ENCODE peak calls at places on chromosomes 2 and 18, in seven cellular contexts. T is OCI-LY7, Q is GM23338, Z is tibial artery, C is adrenal gland, D is neural crest cell, Y is right atrium auricular region. S is an unnamed sample.

GRCh38 chr18:12921178-12921577 is 26.6 kb upstream of the SEH1L start:
- DNase-seq in T (no peak), D (no peak), Z (no peak), C (no peak), Q (no peak), Y (no peak), S (peak)

GRCh38 chr2:189549440-189549832 is 31.1 kb downstream of the SLC40A1 start:
- DNase-seq in Q (no peak), D (no peak), Y (no peak), C (no peak), T (no peak), Z (peak), S (no peak)

GRCh38 chr18:67139899-67140298 is 376.6 kb downstream of the DSEL start:
- DNase-seq in D (no peak), Z (no peak), Y (no peak), Q (no peak), T (no peak), C (no peak), S (no peak)

GRCh38 chr2:121903037-121903689 is 147.7 kb downstream of the TSN start:
- DNase-seq in D (no peak), Z (peak), C (no peak), Y (peak), T (no peak), Q (no peak), S (no peak)

GRCh38 chr2:221343524-221343923 is 228.6 kb downstream of the EPHA4 start:
- DNase-seq in Y (no peak), Z (no peak), Q (no peak), C (no peak), D (no peak), T (no peak), S (peak)

GRCh38 chr2:32061973-32062861 is 1.1 kb upstream of the SPAST start:
- DNase-seq in Q (peak), T (no peak), Y (peak), Z (peak), D (no peak), C (peak), S (peak)

GRCh38 chr2:72993147-72993546 is 75.8 kb downstream of the EMX1 start:
- DNase-seq in Z (peak), C (no peak), Q (peak), D (peak), T (peak), Y (peak), S (peak)

GRCh38 chr2:240356700-240357640 is 78.5 kb upstream of the GPC1 start:
- DNase-seq in D (no peak), Y (no peak), T (no peak), Q (no peak), C (no peak), Z (no peak), S (no peak)

GRCh38 chr2:10097352-10098148 is 17.3 kb upstream of the CYS1 start:
- DNase-seq in T (peak), Y (peak), Q (peak), C (peak), Z (peak), D (peak), S (peak)

GRCh38 chr18:34023471-34023870 is 201.2 kb downstream of the NOL4 start:
- DNase-seq in Z (no peak), C (no peak), Q (peak), D (no peak), Y (no peak), T (no peak), S (no peak)

GRCh38 chr2:232454630-232455029 is 1.3 kb upstream of the ALPI start:
- DNase-seq in D (no peak), Z (peak), Q (no peak), T (no peak), Y (no peak), C (no peak), S (no peak)

GRCh38 chr2:127733816-127734537 is 32.7 kb downstream of the SFT2D3 start:
- DNase-seq in Z (no peak), Y (no peak), D (no peak), T (no peak), Q (no peak), C (no peak), S (no peak)

GRCh38 chr18:60120231-60120630 is 220.4 kb downstream of the PMAIP1 start:
- DNase-seq in Y (no peak), Z (no peak), D (no peak), C (no peak), Q (no peak), T (no peak), S (no peak)

GRCh38 chr2:167489307-167489706 is 601.0 kb downstream of the XIRP2 start:
- DNase-seq in Y (no peak), D (no peak), C (no peak), Z (no peak), T (no peak), Q (no peak), S (no peak)

GRCh38 chr2:239881031-239881471 is 144.1 kb downstream of the NDUFA10 start:
- DNase-seq in T (no peak), Z (peak), D (no peak), C (no peak), Y (peak), Q (no peak), S (no peak)

GRCh38 chr2:134917219-134917957 is 1.2 kb upstream of the CCNT2 start:
- DNase-seq in Y (no peak), Q (peak), Z (no peak), D (no peak), C (peak), T (peak), S (no peak)

GRCh38 chr2:118375907-118376306 is 287.6 kb downstream of the INSIG2 start:
- DNase-seq in D (no peak), C (no peak), T (no peak), Z (no peak), Y (no peak), Q (no peak), S (no peak)

GRCh38 chr2:118372876-118373597 is 284.8 kb downstream of the INSIG2 start:
- DNase-seq in T (no peak), Q (no peak), Z (no peak), D (no peak), Y (no peak), C (no peak), S (no peak)

GRCh38 chr2:118374974-118375745 is 286.9 kb downstream of the INSIG2 start:
- DNase-seq in T (no peak), Y (no peak), C (no peak), Z (no peak), D (no peak), Q (no peak), S (no peak)

DNA sequence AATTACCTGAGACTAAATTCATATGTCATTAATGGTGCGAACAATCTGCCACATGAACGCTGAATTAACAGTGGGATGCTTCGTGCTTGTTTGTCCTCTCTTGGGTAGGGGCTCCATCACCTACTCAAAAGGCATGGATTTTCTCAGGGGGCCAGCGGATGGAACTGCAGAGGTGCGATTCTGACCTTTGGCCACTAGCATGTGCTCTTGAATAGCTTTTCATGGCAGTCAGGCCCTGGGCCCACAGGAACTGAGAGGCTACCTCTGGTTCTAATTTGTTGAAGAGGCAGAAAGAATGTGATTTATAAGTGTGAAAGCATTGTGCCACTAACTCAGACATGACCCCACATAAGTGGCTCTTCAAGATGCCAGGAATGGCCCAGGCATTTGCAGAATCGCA is 283.2 kb downstream of the INSIG2 start:
- DNase-seq in Z (no peak), T (peak), Y (no peak), Q (peak), D (peak), C (no peak), S (peak)
- TF ChIP-seq CTCF in Z (no peak), T (peak), Y (peak), Q (peak), D (peak), C (no peak), S (peak)

DNA sequence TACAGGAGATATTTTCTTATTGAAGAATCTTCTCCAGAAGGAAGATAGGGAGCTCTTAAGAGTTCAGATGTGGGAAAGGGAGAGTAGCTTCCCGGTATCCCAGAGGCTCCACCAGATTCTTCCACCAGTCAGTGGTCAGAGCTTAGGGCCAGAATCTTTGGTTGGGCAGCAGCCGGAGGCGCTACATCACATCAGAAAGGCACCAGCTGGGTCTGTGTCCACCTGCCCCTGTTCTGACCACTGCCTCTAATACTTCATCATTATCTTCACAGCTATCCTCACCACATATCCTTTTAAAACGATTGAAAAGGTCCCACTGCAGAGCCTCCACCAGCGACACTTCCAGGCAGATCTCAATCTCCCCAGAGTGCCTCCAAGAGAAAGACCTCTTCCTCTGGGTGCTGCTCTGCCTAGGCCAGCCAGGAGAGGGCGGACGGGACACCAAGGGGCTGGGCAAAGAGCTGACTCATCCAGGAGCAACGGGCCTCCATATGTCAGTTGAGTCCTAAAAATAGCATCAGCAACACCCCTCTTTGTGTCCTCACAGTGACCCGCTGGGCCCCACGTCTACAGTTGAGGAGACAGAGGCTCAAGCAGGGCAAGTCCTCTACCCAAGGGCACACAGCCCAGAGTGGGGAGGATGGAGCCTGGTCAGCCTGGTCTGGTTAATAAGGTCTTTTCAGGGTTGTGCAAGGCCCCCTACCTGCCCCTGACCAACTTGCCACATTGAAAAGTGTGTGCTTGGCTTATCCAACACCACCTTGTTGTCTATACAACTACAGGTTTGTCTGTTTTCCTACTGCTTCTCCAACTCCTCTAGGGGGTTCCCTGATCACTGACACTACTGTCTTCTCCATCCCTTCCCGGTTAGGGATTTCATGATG is 81.2 kb downstream of the ADD2 start:
- DNase-seq in C (peak), Z (peak), Y (no peak), Q (peak), D (peak), T (peak), S (peak)
- TF ChIP-seq CTCF in C (no peak), Z (no peak), Y (peak), Q (peak), D (peak), T (peak), S (peak)

DNA sequence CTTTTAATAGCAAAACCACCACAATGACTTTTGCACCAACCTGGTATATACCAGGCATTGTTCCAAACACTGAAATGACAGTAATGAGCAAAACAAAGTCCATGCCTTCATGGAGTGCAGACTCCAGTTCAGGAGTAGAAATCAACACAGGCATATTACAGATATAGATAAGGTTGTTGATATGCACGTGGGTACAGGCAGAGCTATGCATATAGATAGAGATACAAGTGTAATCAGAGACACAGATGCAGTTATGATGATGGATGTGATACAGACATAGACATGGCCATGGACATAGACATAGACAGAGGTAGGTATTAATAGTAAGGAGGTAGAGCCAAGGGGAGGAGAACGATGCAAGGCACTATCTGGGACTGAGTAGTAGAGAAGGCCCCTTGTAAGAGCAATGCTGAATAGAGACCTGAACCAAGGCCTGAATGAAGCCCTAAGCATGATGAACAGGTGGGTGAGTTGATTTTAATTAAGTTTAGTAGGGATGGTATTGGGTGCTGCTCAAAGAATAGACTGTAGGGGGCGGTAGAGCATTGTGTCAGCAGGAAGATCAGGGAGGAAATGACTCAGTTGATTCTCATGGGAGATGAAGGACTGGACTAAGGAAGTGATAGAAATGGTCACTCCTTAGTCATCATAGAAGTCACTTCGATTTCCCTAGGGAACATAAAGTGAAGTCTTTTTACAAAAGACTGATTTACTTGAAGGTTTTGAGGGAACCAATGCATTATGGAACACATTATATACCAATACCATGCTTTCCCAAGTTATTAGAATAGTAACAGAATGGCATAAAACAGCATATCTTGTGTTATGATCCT is 39.4 kb downstream of the CMPK2 start:
- DNase-seq in C (peak), Q (peak), Z (no peak), T (peak), Y (no peak), D (no peak), S (peak)
- TF ChIP-seq CTCF in C (peak), Q (peak), Z (peak), T (peak), Y (peak), D (peak), S (peak)

GRCh38 chr2:75605770-75606535 is 40.6 kb upstream of the MRPL19 start:
- DNase-seq in C (no peak), T (no peak), Y (no peak), Q (peak), D (no peak), Z (no peak), S (no peak)
- TF ChIP-seq CTCF in C (no peak), T (no peak), Y (no peak), Q (peak), D (no peak), Z (no peak), S (no peak)

GRCh38 chr2:55078956-55079355 is 28.7 kb upstream of the RTN4 start:
- DNase-seq in T (no peak), Y (no peak), D (no peak), C (no peak), Q (no peak), Z (no peak), S (no peak)

DNA sequence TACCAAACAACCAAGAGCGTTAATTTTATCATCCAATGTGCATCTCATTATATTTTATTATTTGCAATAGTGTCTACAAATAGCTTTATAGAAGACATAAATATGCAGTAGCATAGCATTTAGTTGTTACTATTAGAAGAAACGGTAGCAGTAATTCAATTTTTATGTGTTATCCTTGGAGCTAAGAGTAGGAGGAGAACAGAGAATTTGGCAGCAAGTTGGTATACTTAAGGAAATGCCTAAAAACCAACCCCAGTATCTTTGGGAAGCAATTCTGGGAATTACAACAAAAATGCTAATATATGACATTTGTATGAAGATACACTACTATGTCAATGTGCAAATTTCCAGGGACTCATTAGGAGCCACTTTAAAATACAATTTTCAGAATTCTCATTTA is 23.0 kb upstream of the RTN4 start:
- DNase-seq in Y (no peak), T (no peak), Z (no peak), C (no peak), D (no peak), Q (no peak), S (no peak)
- TF ChIP-seq CTCF in Y (no peak), T (no peak), Z (no peak), C (no peak), D (no peak), Q (no peak), S (no peak)

DNA sequence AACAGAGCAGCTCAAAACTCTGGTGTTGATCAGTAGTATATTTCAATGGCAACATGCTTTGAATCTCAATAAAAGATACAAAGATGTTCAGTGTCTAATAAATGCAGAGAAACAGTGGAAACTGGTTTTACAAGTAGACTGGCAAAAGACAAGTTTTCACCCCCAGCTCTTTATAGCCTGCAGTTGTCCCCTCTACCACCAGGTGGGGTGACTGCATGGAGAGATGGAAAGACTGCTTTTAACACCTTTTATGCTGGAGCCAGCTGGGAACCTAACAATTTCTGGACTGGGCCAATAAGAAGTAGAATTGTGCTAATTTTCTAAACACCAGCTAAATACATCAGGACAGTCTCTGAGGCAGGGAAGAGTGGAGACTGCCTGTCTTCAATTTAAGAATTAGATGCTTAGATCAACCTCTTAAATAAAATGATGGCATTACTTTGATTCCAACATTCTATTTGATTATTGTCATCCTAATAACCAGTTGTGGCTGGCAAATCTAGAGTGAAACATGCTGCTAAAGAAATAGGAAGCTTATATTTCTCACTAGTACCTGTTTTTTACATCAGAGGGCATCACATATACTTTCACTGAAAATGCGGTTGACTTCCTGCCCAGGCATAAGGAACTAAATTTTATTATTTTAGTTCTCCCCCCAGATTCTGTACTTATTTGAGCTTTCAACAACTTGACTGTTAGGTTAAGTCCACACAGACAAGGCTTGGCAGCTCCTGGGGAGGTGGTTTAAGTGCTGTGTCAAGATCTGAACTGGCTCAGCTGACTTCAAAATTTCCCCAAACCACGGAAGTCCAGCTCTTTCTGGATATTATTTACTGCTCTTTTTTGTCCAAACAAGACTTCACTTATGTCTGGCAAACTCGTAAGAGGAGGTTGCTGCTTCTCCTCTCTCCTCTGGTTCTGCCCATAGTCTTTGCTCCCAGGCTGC is 140.5 kb downstream of the TPGS2 start:
- DNase-seq in Q (peak), Z (no peak), T (peak), D (peak), Y (peak), C (peak), S (peak)
- TF ChIP-seq CTCF in Q (peak), Z (peak), T (peak), D (peak), Y (peak), C (peak), S (peak)

GRCh38 chr2:111958901-111959300 is 60.5 kb downstream of the MERTK start:
- DNase-seq in C (no peak), T (no peak), D (no peak), Y (no peak), Q (peak), Z (no peak), S (no peak)
- TF ChIP-seq CTCF in C (peak), T (no peak), D (peak), Y (peak), Q (no peak), Z (peak), S (no peak)

GRCh38 chr18:61731693-61732376 is 161.0 kb downstream of the RNF152 start:
- DNase-seq in T (no peak), C (no peak), Z (peak), D (no peak), Q (no peak), Y (no peak), S (no peak)
- TF ChIP-seq CTCF in T (no peak), C (no peak), Z (no peak), D (no peak), Q (no peak), Y (no peak), S (no peak)

S was measured in GM13977.